ENCODE peak calls at places on chromosome 18, in five cellular contexts. C is putamen; W is astrocyte of the spinal cord; I is activated naive CD8-positive, alpha-beta T cell treated with anti-CD3 and anti-CD28 coated beads for 36 hours; F is ELR. T is an unnamed sample.
A peak's percentile ranks its signal among the peaks of the same experiment; 100 is the strongest.

GRCh38 chr18:11150271-11150615 is 874 bp upstream of the PIEZO2 start:
- DNase-seq in C (no peak), W (no peak), I (no peak), F (no peak), T (no peak)

GRCh38 chr18:7205346-7205745 is 25.5 kb upstream of the LRRC30 start:
- DNase-seq in C (no peak), W (no peak), I (no peak), F (no peak), T (no peak)

GRCh38 chr18:45958730-45959129 is 8.4 kb downstream of the EPG5 start:
- DNase-seq in C (no peak), W (no peak), I (no peak), F (peak; percentile 73), T (no peak)

GRCh38 chr18:65260030-65260429 is 490.8 kb upstream of the CDH7 start:
- DNase-seq in C (no peak), W (no peak), I (no peak), F (no peak), T (no peak)

GRCh38 chr18:3599861-3600260 is 149.9 kb downstream of the TGIF1 start:
- DNase-seq in C (no peak), W (no peak), I (no peak), F (no peak), T (no peak)

GRCh38 chr18:56158676-56159075 is 479.7 kb downstream of the TXNL1 start:
- DNase-seq in C (no peak), W (no peak), I (no peak), F (no peak), T (no peak)

GRCh38 chr18:42414756-42415454 is 459.9 kb downstream of the PIK3C3 start:
- DNase-seq in C (no peak), W (peak; percentile 76), I (no peak), F (no peak), T (no peak)

GRCh38 chr18:33541316-33541715 is 36.7 kb upstream of the ASXL3 start:
- DNase-seq in C (no peak), W (no peak), I (no peak), F (no peak), T (no peak)

GRCh38 chr18:9838144-9838877 is 47.5 kb upstream of the TXNDC2 start:
- DNase-seq in C (no peak), W (peak; percentile 96), I (no peak), F (no peak), T (no peak)

GRCh38 chr18:62187543-62188378 is 706 bp downstream of the RELCH start:
- DNase-seq in C (peak; percentile 29), W (peak; percentile 29), I (peak; percentile 14), F (peak; percentile 70), T (peak; percentile 37)

GRCh38 chr18:12933323-12933722 is 14.5 kb upstream of the SEH1L start:
- DNase-seq in C (no peak), W (no peak), I (no peak), F (no peak), T (no peak)

GRCh38 chr18:58402247-58402646 is 226.6 kb downstream of the ALPK2 start:
- DNase-seq in C (no peak), W (peak; percentile 83), I (no peak), F (no peak), T (no peak)

GRCh38 chr18:77038182-77038581 is 94.4 kb downstream of the MBP start:
- DNase-seq in C (no peak), W (no peak), I (no peak), F (no peak), T (no peak)

GRCh38 chr18:60122339-60122738 is 222.5 kb downstream of the PMAIP1 start:
- DNase-seq in C (no peak), W (no peak), I (no peak), F (no peak), T (no peak)

GRCh38 chr18:11514267-11514666 is 95.1 kb upstream of the SLC35G4 start:
- DNase-seq in C (no peak), W (no peak), I (no peak), F (no peak), T (no peak)

GRCh38 chr18:23391156-23391555 is 61.9 kb upstream of the RIOK3 start:
- DNase-seq in C (no peak), W (no peak), I (no peak), F (no peak), T (no peak)

GRCh38 chr18:76453057-76453561 is 41.9 kb downstream of the ZNF516 start:
- DNase-seq in C (no peak), W (no peak), I (no peak), F (no peak), T (no peak)

GRCh38 chr18:9025104-9025838 is 77.2 kb upstream of the NDUFV2 start:
- DNase-seq in C (no peak), W (peak; percentile 45), I (no peak), F (peak; percentile 78), T (no peak)

GRCh38 chr18:8767356-8767755 is 62.0 kb downstream of the MTCL1 start:
- DNase-seq in C (no peak), W (no peak), I (no peak), F (no peak), T (no peak)